ENCODE peak calls at places on chromosomes 1 and 21, in five cellular contexts. W is right atrium auricular region, P is HuH-7.5, H is AG08396, S is GM10248. Y is an unnamed sample.

GRCh38 chr1:186605762-186606350 is 74.4 kb downstream of the PTGS2 start:
- DNase-seq in W (no peak), P (no peak), H (peak), S (peak), Y (no peak)

GRCh38 chr1:3707298-3707938 is 44.8 kb upstream of the CCDC27 start:
- DNase-seq in W (no peak), P (no peak), H (no peak), S (no peak), Y (no peak)

GRCh38 chr1:26694597-26695416 is 1.0 kb upstream of the ARID1A start:
- DNase-seq in W (no peak), P (no peak), H (no peak), S (no peak), Y (no peak)

GRCh38 chr1:201108614-201109013 is 3.6 kb downstream of the CACNA1S start:
- DNase-seq in W (no peak), P (no peak), H (no peak), S (no peak), Y (no peak)

GRCh38 chr1:206002833-206003532 is at the start of gene RAB7B:
- DNase-seq in W (peak), P (no peak), H (peak), S (no peak), Y (peak)

GRCh38 chr1:152941037-152941700 is 5.8 kb upstream of the SPRR5 start:
- DNase-seq in W (no peak), P (no peak), H (no peak), S (no peak), Y (no peak)

GRCh38 chr1:229862017-229862774 is 204.8 kb upstream of the GALNT2 start:
- DNase-seq in W (no peak), P (no peak), H (no peak), S (no peak), Y (no peak)

GRCh38 chr1:13628711-13629110 is 45.1 kb downstream of the PDPN start:
- DNase-seq in W (no peak), P (no peak), H (no peak), S (no peak), Y (no peak)

GRCh38 chr1:84373446-84374141 is 24.7 kb upstream of the DNASE2B start:
- DNase-seq in W (no peak), P (no peak), H (no peak), S (no peak), Y (no peak)

GRCh38 chr1:109113787-109114568 is at the start of gene ELAPOR1:
- DNase-seq in W (no peak), P (no peak), H (no peak), S (peak), Y (no peak)

GRCh38 chr1:87300579-87300978 is 28.1 kb upstream of the LMO4 start:
- DNase-seq in W (no peak), P (no peak), H (no peak), S (no peak), Y (no peak)

GRCh38 chr1:228256626-228257375 is 49.0 kb downstream of the OBSCN start:
- DNase-seq in W (no peak), P (no peak), H (no peak), S (no peak), Y (no peak)

GRCh38 chr21:36732217-36732616 is 33.3 kb downstream of the SIM2 start:
- DNase-seq in W (no peak), P (no peak), H (no peak), S (no peak), Y (no peak)

GRCh38 chr21:36491191-36491916 is 11.4 kb upstream of the CLDN14 start:
- DNase-seq in W (no peak), P (no peak), H (no peak), S (no peak), Y (no peak)

GRCh38 chr1:77905603-77906002 is 17.2 kb downstream of the NEXN start:
- DNase-seq in W (no peak), P (no peak), H (no peak), S (no peak), Y (no peak)

GRCh38 chr1:89781494-89782126 is 39.2 kb upstream of the LRRC8D start:
- DNase-seq in W (no peak), P (no peak), H (no peak), S (peak), Y (no peak)

GRCh38 chr1:198497326-198498220 is 42.9 kb downstream of the ATP6V1G3 start:
- DNase-seq in W (no peak), P (no peak), H (no peak), S (peak), Y (peak)

GRCh38 chr1:206551985-206552325 is 44.6 kb downstream of the RASSF5 start:
- DNase-seq in W (no peak), P (no peak), H (no peak), S (no peak), Y (no peak)

GRCh38 chr1:171581766-171582165 is 40.3 kb upstream of the MYOCOS start:
- DNase-seq in W (no peak), P (no peak), H (no peak), S (no peak), Y (no peak)

GRCh38 chr1:235131961-235132360 is 3.3 kb upstream of the TOMM20 start:
- DNase-seq in W (no peak), P (no peak), H (no peak), S (no peak), Y (peak)

GRCh38 chr1:119715542-119715941 is 3.8 kb downstream of the PHGDH start:
- DNase-seq in W (no peak), P (no peak), H (no peak), S (no peak), Y (no peak)

GRCh38 chr1:229253170-229253974 is 17.5 kb upstream of the RAB4A start:
- DNase-seq in W (no peak), P (peak), H (no peak), S (no peak), Y (no peak)

GRCh38 chr1:30883389-30884172 is 25.0 kb downstream of the SDC3 start:
- DNase-seq in W (no peak), P (no peak), H (no peak), S (no peak), Y (no peak)

GRCh38 chr1:206540044-206540758 is 32.9 kb downstream of the RASSF5 start:
- DNase-seq in W (no peak), P (no peak), H (no peak), S (no peak), Y (no peak)

GRCh38 chr1:19957779-19958178 is 21.6 kb downstream of the PLA2G2A start:
- DNase-seq in W (no peak), P (no peak), H (no peak), S (no peak), Y (no peak)

GRCh38 chr21:32322676-32323075 is 24.0 kb downstream of the MRAP start:
- DNase-seq in W (no peak), P (no peak), H (no peak), S (no peak), Y (no peak)

GRCh38 chr1:224203243-224204016 is 20.4 kb downstream of the DEGS1 start:
- DNase-seq in W (no peak), P (no peak), H (peak), S (no peak), Y (peak)

GRCh38 chr1:31855038-31855845 is 39.4 kb upstream of the SPOCD1 start:
- DNase-seq in W (no peak), P (no peak), H (peak), S (no peak), Y (peak)

GRCh38 chr1:63892632-63893395 is 119.0 kb downstream of the ROR1 start:
- DNase-seq in W (no peak), P (no peak), H (peak), S (peak), Y (peak)

GRCh38 chr1:16207318-16208269 is 4.9 kb downstream of the ARHGEF19 start:
- DNase-seq in W (no peak), P (no peak), H (no peak), S (no peak), Y (no peak)

GRCh38 chr1:24695202-24695974 is 49.9 kb upstream of the CLIC4 start:
- DNase-seq in W (peak), P (no peak), H (no peak), S (no peak), Y (no peak)

GRCh38 chr1:156851779-156852413 is 7.0 kb downstream of the INSRR start:
- DNase-seq in W (no peak), P (no peak), H (no peak), S (no peak), Y (no peak)

GRCh38 chr1:170536924-170537551 is 5.1 kb downstream of the GORAB start:
- DNase-seq in W (no peak), P (no peak), H (no peak), S (no peak), Y (peak)

GRCh38 chr1:23915470-23915869 is 2.3 kb upstream of the CNR2 start:
- DNase-seq in W (no peak), P (no peak), H (no peak), S (no peak), Y (no peak)

GRCh38 chr1:223770621-223771315 is 58.4 kb downstream of the CAPN2 start:
- DNase-seq in W (peak), P (no peak), H (no peak), S (no peak), Y (no peak)

Y was measured in LHCN-M2.